ENCODE peak calls at places on chromosome 14, in eight cellular contexts. G, A, J, T, M, Y, C and B are unnamed samples.

GRCh38 chr14:105207996-105208737 is 27.1 kb upstream of the NUDT14 start:
- DNase-seq in G (no peak), A (no peak), J (no peak), T (no peak), M (no peak), Y (no peak), C (no peak), B (no peak)

GRCh38 chr14:76754586-76754985 is 6.7 kb upstream of the VASH1 start:
- DNase-seq in G (no peak), A (no peak), J (no peak), T (no peak), M (no peak), Y (no peak), C (no peak), B (no peak)

GRCh38 chr14:90693413-90693812 is 122.8 kb downstream of the TTC7B start:
- DNase-seq in G (no peak), A (no peak), J (no peak), T (no peak), M (no peak), Y (no peak), C (peak; percentile 15), B (no peak)

GRCh38 chr14:39946796-39947195 is 514.6 kb upstream of the FBXO33 start:
- DNase-seq in G (no peak), A (no peak), J (no peak), T (no peak), M (no peak), Y (peak; percentile 68), C (no peak), B (no peak)

GRCh38 chr14:68654471-68654941 is 138.4 kb downstream of the ZFP36L1 start:
- DNase-seq in G (no peak), A (no peak), J (no peak), T (no peak), M (no peak), Y (no peak), C (no peak), B (no peak)

GRCh38 chr14:75982724-75983358 is 1.0 kb upstream of the TGFB3 start:
- DNase-seq in G (no peak), A (no peak), J (no peak), T (peak; percentile 47), M (no peak), Y (no peak), C (peak; percentile 49), B (no peak)

GRCh38 chr14:74638066-74638465 is 26.0 kb upstream of the LTBP2 start:
- DNase-seq in G (no peak), A (no peak), J (no peak), T (no peak), M (no peak), Y (no peak), C (no peak), B (no peak)

GRCh38 chr14:56237398-56237797 is 119.2 kb downstream of the PELI2 start:
- DNase-seq in G (no peak), A (no peak), J (no peak), T (no peak), M (no peak), Y (no peak), C (no peak), B (no peak)

GRCh38 chr14:50230601-50231474 is 540 bp downstream of the SOS2 start:
- DNase-seq in G (peak; percentile 8), A (peak; percentile 28), J (peak; percentile 50), T (peak; percentile 12), M (peak; percentile 33), Y (no peak), C (peak; percentile 61), B (peak; percentile 19)

GRCh38 chr14:68011629-68012028 is 192.1 kb downstream of the RAD51B start:
- DNase-seq in G (no peak), A (no peak), J (no peak), T (no peak), M (no peak), Y (no peak), C (no peak), B (no peak)

GRCh38 chr14:95520346-95520745 is 3.9 kb upstream of the SYNE3 start:
- DNase-seq in G (no peak), A (no peak), J (no peak), T (no peak), M (no peak), Y (no peak), C (no peak), B (no peak)

GRCh38 chr14:75236897-75237296 is 41.7 kb upstream of the FOS start:
- DNase-seq in G (no peak), A (no peak), J (no peak), T (no peak), M (no peak), Y (no peak), C (no peak), B (no peak)

GRCh38 chr14:31326111-31326510 is 94.2 kb downstream of the HEATR5A start:
- DNase-seq in G (no peak), A (no peak), J (peak; percentile 8), T (no peak), M (no peak), Y (no peak), C (no peak), B (no peak)

GRCh38 chr14:92203116-92203515 is 81.3 kb downstream of the CPSF2 start:
- DNase-seq in G (no peak), A (no peak), J (no peak), T (no peak), M (no peak), Y (no peak), C (no peak), B (no peak)

GRCh38 chr14:71692496-71692895 is 239.7 kb upstream of the RGS6 start:
- DNase-seq in G (no peak), A (no peak), J (no peak), T (peak; percentile 20), M (no peak), Y (no peak), C (no peak), B (no peak)

GRCh38 chr14:36973806-36974442 is 198.5 kb downstream of the SLC25A21 start:
- DNase-seq in G (no peak), A (no peak), J (no peak), T (no peak), M (no peak), Y (no peak), C (no peak), B (no peak)

GRCh38 chr14:85308531-85309300 is 221.2 kb upstream of the FLRT2 start:
- DNase-seq in G (no peak), A (no peak), J (no peak), T (no peak), M (no peak), Y (no peak), C (no peak), B (no peak)

GRCh38 chr14:37595809-37596595 is 573 bp downstream of the TTC6 start:
- DNase-seq in G (no peak), A (no peak), J (no peak), T (no peak), M (peak; percentile 31), Y (peak; percentile 18), C (peak; percentile 96), B (no peak)

GRCh38 chr14:79514700-79515099 is 696.6 kb downstream of the DIO2 start:
- DNase-seq in G (no peak), A (no peak), J (no peak), T (no peak), M (no peak), Y (peak; percentile 86), C (no peak), B (no peak)

GRCh38 chr14:87139299-87139698 is 853.7 kb downstream of the GALC start:
- DNase-seq in G (no peak), A (no peak), J (no peak), T (no peak), M (no peak), Y (no peak), C (no peak), B (no peak)

GRCh38 chr14:69101331-69101826 is 51.5 kb downstream of the DCAF5 start:
- DNase-seq in G (peak; percentile 74), A (no peak), J (peak; percentile 23), T (no peak), M (no peak), Y (no peak), C (no peak), B (no peak)

GRCh38 chr14:31770271-31770670 is 209.1 kb downstream of the NUBPL start:
- DNase-seq in G (no peak), A (no peak), J (no peak), T (no peak), M (no peak), Y (no peak), C (no peak), B (no peak)

GRCh38 chr14:104665663-104666522 is 23.5 kb upstream of the INF2 start:
- DNase-seq in G (no peak), A (no peak), J (peak; percentile 64), T (peak; percentile 67), M (peak; percentile 55), Y (no peak), C (peak; percentile 66), B (no peak)

GRCh38 chr14:74018029-74018703 is 922 bp downstream of the ENTPD5 start:
- DNase-seq in G (peak; percentile 26), A (no peak), J (peak; percentile 6), T (peak; percentile 46), M (no peak), Y (no peak), C (no peak), B (no peak)

GRCh38 chr14:53953828-53954550 is 2.6 kb downstream of the BMP4 start:
- DNase-seq in G (no peak), A (no peak), J (no peak), T (peak; percentile 51), M (no peak), Y (no peak), C (no peak), B (no peak)

GRCh38 chr14:55118761-55119160 is 10.3 kb upstream of the LGALS3 start:
- DNase-seq in G (no peak), A (no peak), J (no peak), T (no peak), M (no peak), Y (no peak), C (no peak), B (no peak)

GRCh38 chr14:99514552-99515300 is 33.5 kb downstream of the CCNK start:
- DNase-seq in G (no peak), A (no peak), J (no peak), T (no peak), M (no peak), Y (no peak), C (no peak), B (no peak)

GRCh38 chr14:73823339-73823885 is 28.2 kb upstream of the PTGR2 start:
- DNase-seq in G (no peak), A (no peak), J (no peak), T (no peak), M (no peak), Y (no peak), C (no peak), B (no peak)

GRCh38 chr14:55756078-55756477 is 176.1 kb downstream of the KTN1 start:
- DNase-seq in G (no peak), A (no peak), J (no peak), T (no peak), M (no peak), Y (no peak), C (no peak), B (no peak)

GRCh38 chr14:32820686-32821085 is 118.0 kb upstream of the NPAS3 start:
- DNase-seq in G (no peak), A (no peak), J (no peak), T (no peak), M (no peak), Y (no peak), C (no peak), B (no peak)

GRCh38 chr14:67420102-67420739 is 8.3 kb upstream of the PLEK2 start:
- DNase-seq in G (no peak), A (no peak), J (peak; percentile 40), T (no peak), M (peak; percentile 39), Y (no peak), C (peak; percentile 66), B (peak; percentile 25)

GRCh38 chr14:31080060-31080459 is 53.9 kb upstream of the STRN3 start:
- DNase-seq in G (no peak), A (no peak), J (no peak), T (no peak), M (no peak), Y (no peak), C (no peak), B (no peak)

GRCh38 chr14:104130974-104131651 is 7.3 kb upstream of the KIF26A start:
- DNase-seq in G (no peak), A (no peak), J (no peak), T (peak; percentile 56), M (no peak), Y (no peak), C (no peak), B (no peak)

GRCh38 chr14:56754966-56755365 is 55.3 kb downstream of the OTX2 start:
- DNase-seq in G (no peak), A (no peak), J (no peak), T (no peak), M (no peak), Y (no peak), C (peak; percentile 82), B (no peak)